ENCODE peak calls at places on chromosomes 16 and 17, in eight cellular contexts. One of them, this sample, is unnamed.

GRCh38 chr17:81365148-81365600 is 30.1 kb upstream of the BAHCC1 start:
- ATAC-seq in GM12878: peak
- ATAC-seq in foreskin keratinocyte: peak
- ATAC-seq in right lobe of liver: peak
- ATAC-seq in left lung: peak
- ATAC-seq in GM23338: peak
- ATAC-seq in activated CD8-positive, alpha-beta T cell treated with anti-CD3 and anti-CD28 coated beads for 36 hours: peak
- ATAC-seq in body of pancreas: peak
- ATAC-seq in this sample: no peak

GRCh38 chr16:53429221-53429943 is 4.9 kb upstream of the RBL2 start:
- ATAC-seq in GM12878: no peak
- ATAC-seq in foreskin keratinocyte: peak
- ATAC-seq in right lobe of liver: peak
- ATAC-seq in left lung: no peak
- ATAC-seq in GM23338: no peak
- ATAC-seq in activated CD8-positive, alpha-beta T cell treated with anti-CD3 and anti-CD28 coated beads for 36 hours: no peak
- ATAC-seq in body of pancreas: no peak
- ATAC-seq in this sample: peak

GRCh38 chr17:48483471-48484131 is 47.2 kb downstream of the HOXB1 start:
- ATAC-seq in GM12878: peak
- ATAC-seq in foreskin keratinocyte: peak
- ATAC-seq in right lobe of liver: no peak
- ATAC-seq in left lung: peak
- ATAC-seq in GM23338: peak
- ATAC-seq in activated CD8-positive, alpha-beta T cell treated with anti-CD3 and anti-CD28 coated beads for 36 hours: peak
- ATAC-seq in body of pancreas: no peak
- ATAC-seq in this sample: peak

GRCh38 chr17:47987240-47987835 is 16.4 kb downstream of the CDK5RAP3 start:
- ATAC-seq in GM12878: no peak
- ATAC-seq in foreskin keratinocyte: no peak
- ATAC-seq in right lobe of liver: peak
- ATAC-seq in left lung: peak
- ATAC-seq in GM23338: peak
- ATAC-seq in activated CD8-positive, alpha-beta T cell treated with anti-CD3 and anti-CD28 coated beads for 36 hours: no peak
- ATAC-seq in body of pancreas: peak
- ATAC-seq in this sample: peak

GRCh38 chr17:37305406-37305905 is 70.3 kb upstream of the C17orf78 start:
- ATAC-seq in GM12878: no peak
- ATAC-seq in foreskin keratinocyte: peak
- ATAC-seq in right lobe of liver: no peak
- ATAC-seq in left lung: no peak
- ATAC-seq in GM23338: no peak
- ATAC-seq in activated CD8-positive, alpha-beta T cell treated with anti-CD3 and anti-CD28 coated beads for 36 hours: no peak
- ATAC-seq in body of pancreas: no peak
- ATAC-seq in this sample: no peak

GRCh38 chr17:63531022-63531965 is 8.1 kb downstream of the KCNH6 start:
- ATAC-seq in GM12878: no peak
- ATAC-seq in foreskin keratinocyte: no peak
- ATAC-seq in right lobe of liver: no peak
- ATAC-seq in left lung: no peak
- ATAC-seq in GM23338: no peak
- ATAC-seq in activated CD8-positive, alpha-beta T cell treated with anti-CD3 and anti-CD28 coated beads for 36 hours: no peak
- ATAC-seq in body of pancreas: no peak
- ATAC-seq in this sample: no peak

GRCh38 chr17:75019146-75019545 is 6.7 kb downstream of the MRPL58 start:
- ATAC-seq in GM12878: no peak
- ATAC-seq in foreskin keratinocyte: no peak
- ATAC-seq in right lobe of liver: no peak
- ATAC-seq in left lung: no peak
- ATAC-seq in GM23338: no peak
- ATAC-seq in activated CD8-positive, alpha-beta T cell treated with anti-CD3 and anti-CD28 coated beads for 36 hours: no peak
- ATAC-seq in body of pancreas: no peak
- ATAC-seq in this sample: no peak

GRCh38 chr17:50696365-50696879 is 11.3 kb downstream of the ANKRD40 start:
- ATAC-seq in GM12878: peak
- ATAC-seq in foreskin keratinocyte: no peak
- ATAC-seq in right lobe of liver: no peak
- ATAC-seq in left lung: no peak
- ATAC-seq in GM23338: no peak
- ATAC-seq in activated CD8-positive, alpha-beta T cell treated with anti-CD3 and anti-CD28 coated beads for 36 hours: no peak
- ATAC-seq in body of pancreas: no peak
- ATAC-seq in this sample: no peak

GRCh38 chr17:81391964-81392908 is 3.0 kb upstream of the BAHCC1 start:
- ATAC-seq in GM12878: no peak
- ATAC-seq in foreskin keratinocyte: no peak
- ATAC-seq in right lobe of liver: no peak
- ATAC-seq in left lung: peak
- ATAC-seq in GM23338: no peak
- ATAC-seq in activated CD8-positive, alpha-beta T cell treated with anti-CD3 and anti-CD28 coated beads for 36 hours: no peak
- ATAC-seq in body of pancreas: no peak
- ATAC-seq in this sample: no peak

GRCh38 chr17:2656293-2656692 is 55.3 kb downstream of the CLUH start:
- ATAC-seq in GM12878: no peak
- ATAC-seq in foreskin keratinocyte: no peak
- ATAC-seq in right lobe of liver: no peak
- ATAC-seq in left lung: no peak
- ATAC-seq in GM23338: no peak
- ATAC-seq in activated CD8-positive, alpha-beta T cell treated with anti-CD3 and anti-CD28 coated beads for 36 hours: no peak
- ATAC-seq in body of pancreas: no peak
- ATAC-seq in this sample: no peak

GRCh38 chr17:69117855-69118758 is 23.6 kb downstream of the ABCA6 start:
- ATAC-seq in GM12878: peak
- ATAC-seq in foreskin keratinocyte: no peak
- ATAC-seq in right lobe of liver: no peak
- ATAC-seq in left lung: no peak
- ATAC-seq in GM23338: no peak
- ATAC-seq in activated CD8-positive, alpha-beta T cell treated with anti-CD3 and anti-CD28 coated beads for 36 hours: no peak
- ATAC-seq in body of pancreas: no peak
- ATAC-seq in this sample: no peak

GRCh38 chr16:35525979-35526590 is 2066.7 kb downstream of the TP53TG3F start:
- ATAC-seq in GM12878: no peak
- ATAC-seq in foreskin keratinocyte: no peak
- ATAC-seq in right lobe of liver: no peak
- ATAC-seq in left lung: no peak
- ATAC-seq in GM23338: no peak
- ATAC-seq in activated CD8-positive, alpha-beta T cell treated with anti-CD3 and anti-CD28 coated beads for 36 hours: no peak
- ATAC-seq in body of pancreas: no peak
- ATAC-seq in this sample: peak

GRCh38 chr17:48910370-48910769 is 2.2 kb downstream of the UBE2Z start:
- ATAC-seq in GM12878: no peak
- ATAC-seq in foreskin keratinocyte: no peak
- ATAC-seq in right lobe of liver: no peak
- ATAC-seq in left lung: no peak
- ATAC-seq in GM23338: no peak
- ATAC-seq in activated CD8-positive, alpha-beta T cell treated with anti-CD3 and anti-CD28 coated beads for 36 hours: no peak
- ATAC-seq in body of pancreas: no peak
- ATAC-seq in this sample: no peak